ENCODE peak calls at places on chromosome 15, in nine cellular contexts. E, C, Y, F, R, T, K, V and L are unnamed samples.

GRCh38 chr15:89808160-89808870 is 6.3 kb downstream of the ANPEP start:
- DNase-seq in E (no peak), C (peak; percentile 30), Y (no peak), F (no peak), R (no peak), T (peak; percentile 77), K (no peak), V (no peak), L (no peak)

GRCh38 chr15:88630141-88630721 is 8.6 kb upstream of the ISG20 start:
- DNase-seq in E (no peak), C (no peak), Y (no peak), F (no peak), R (peak; percentile 53), T (peak; percentile 87), K (no peak), V (no peak), L (no peak)

GRCh38 chr15:51386486-51386885 is 45.0 kb downstream of the GLDN start:
- DNase-seq in E (no peak), C (no peak), Y (no peak), F (no peak), R (no peak), T (no peak), K (no peak), V (no peak), L (no peak)

GRCh38 chr15:96792216-96792615 is 461.7 kb downstream of the NR2F2 start:
- DNase-seq in E (no peak), C (no peak), Y (no peak), F (no peak), R (no peak), T (no peak), K (no peak), V (no peak), L (no peak)

GRCh38 chr15:62392411-62392810 is 227.3 kb upstream of the C2CD4B start:
- DNase-seq in E (no peak), C (peak; percentile 68), Y (no peak), F (no peak), R (peak; percentile 5), T (peak; percentile 85), K (no peak), V (no peak), L (no peak)

GRCh38 chr15:41647269-41647668 is 12.9 kb upstream of the MGA start:
- DNase-seq in E (no peak), C (no peak), Y (no peak), F (no peak), R (no peak), T (no peak), K (no peak), V (no peak), L (no peak)

GRCh38 chr15:57827021-57827420 is 120.5 kb downstream of the POLR2M start:
- DNase-seq in E (no peak), C (no peak), Y (no peak), F (no peak), R (no peak), T (no peak), K (no peak), V (no peak), L (no peak)

GRCh38 chr15:42152196-42152920 is 4.1 kb downstream of the PLA2G4F start:
- DNase-seq in E (no peak), C (peak; percentile 89), Y (no peak), F (no peak), R (no peak), T (peak; percentile 78), K (no peak), V (no peak), L (no peak)

GRCh38 chr15:87033056-87033455 is 953.4 kb downstream of the AGBL1 start:
- DNase-seq in E (no peak), C (no peak), Y (no peak), F (no peak), R (peak; percentile 13), T (no peak), K (no peak), V (no peak), L (no peak)

GRCh38 chr15:85831415-85832113 is 36.8 kb upstream of the KLHL25 start:
- DNase-seq in E (peak; percentile 75), C (peak; percentile 78), Y (peak; percentile 52), F (peak; percentile 12), R (peak; percentile 50), T (peak; percentile 83), K (peak; percentile 37), V (no peak), L (no peak)

GRCh38 chr15:96336045-96336642 is 5.6 kb downstream of the NR2F2 start:
- DNase-seq in E (no peak), C (no peak), Y (no peak), F (no peak), R (no peak), T (peak; percentile 72), K (no peak), V (no peak), L (no peak)

GRCh38 chr15:29822685-29823459 is 604 bp upstream of the TJP1 start:
- DNase-seq in E (peak; percentile 79), C (peak; percentile 88), Y (peak; percentile 35), F (peak; percentile 8), R (peak; percentile 87), T (peak; percentile 77), K (peak; percentile 52), V (no peak), L (no peak)

GRCh38 chr15:29348308-29348914 is 78.8 kb upstream of the NSMCE3 start:
- DNase-seq in E (no peak), C (no peak), Y (no peak), F (no peak), R (no peak), T (peak; percentile 64), K (no peak), V (no peak), L (no peak)

GRCh38 chr15:79432345-79433311 is 492 bp downstream of the MINAR1 start:
- DNase-seq in E (no peak), C (no peak), Y (no peak), F (no peak), R (peak; percentile 17), T (no peak), K (no peak), V (no peak), L (no peak)

GRCh38 chr15:56832125-56832524 is 86.3 kb upstream of the TCF12 start:
- DNase-seq in E (peak; percentile 86), C (peak; percentile 86), Y (no peak), F (no peak), R (peak; percentile 41), T (no peak), K (no peak), V (no peak), L (no peak)

GRCh38 chr15:92801412-92801773 is 98.7 kb upstream of the CHD2 start:
- DNase-seq in E (no peak), C (no peak), Y (no peak), F (no peak), R (peak; percentile 87), T (peak; percentile 85), K (peak; percentile 89), V (no peak), L (no peak)

GRCh38 chr15:29089731-29090616 is 179.6 kb downstream of the NSMCE3 start:
- DNase-seq in E (no peak), C (no peak), Y (no peak), F (peak; percentile 18), R (no peak), T (no peak), K (no peak), V (no peak), L (no peak)

GRCh38 chr15:48581221-48581620 is 64.3 kb downstream of the FBN1 start:
- DNase-seq in E (no peak), C (no peak), Y (no peak), F (no peak), R (no peak), T (no peak), K (no peak), V (no peak), L (no peak)
- H3K4me1 ChIP-seq in E (no peaks in the 10 kb centered on the region), C (no peaks in the 10 kb centered on the region), Y (peaks cover 24% of the 10 kb centered on the region), F (no peaks in the 10 kb centered on the region), R (no peaks in the 10 kb centered on the region), T (peaks cover 63% of the 10 kb centered on the region), K (no peaks in the 10 kb centered on the region), V (no peaks in the 10 kb centered on the region), L (peaks cover 39% of the 10 kb centered on the region)

GRCh38 chr15:70491641-70492040 is 271.7 kb downstream of the UACA start:
- DNase-seq in E (no peak), C (no peak), Y (no peak), F (no peak), R (no peak), T (no peak), K (no peak), V (no peak), L (no peak)

GRCh38 chr15:70490838-70491155 is 272.6 kb downstream of the UACA start:
- DNase-seq in E (no peak), C (no peak), Y (no peak), F (no peak), R (no peak), T (no peak), K (no peak), V (no peak), L (no peak)

GRCh38 chr15:70491183-70491621 is 272.2 kb downstream of the UACA start:
- DNase-seq in E (no peak), C (no peak), Y (no peak), F (peak; percentile 13), R (no peak), T (no peak), K (no peak), V (no peak), L (no peak)

GRCh38 chr15:70488941-70489848 is 274.2 kb downstream of the UACA start:
- DNase-seq in E (no peak), C (no peak), Y (no peak), F (no peak), R (no peak), T (no peak), K (no peak), V (no peak), L (no peak)

GRCh38 chr15:70490148-70490837 is 273.1 kb downstream of the UACA start:
- DNase-seq in E (no peak), C (no peak), Y (no peak), F (no peak), R (no peak), T (no peak), K (no peak), V (no peak), L (no peak)
- H3K27ac ChIP-seq in E (no peak overlapping the region), C (no peak overlapping the region), Y (no peak overlapping the region), F (no peak overlapping the region), R (no peak overlapping the region), T (no peak overlapping the region), K (no peak overlapping the region), V (no peak overlapping the region), L (no peak overlapping the region)

GRCh38 chr15:75704618-75705017 is 8.0 kb downstream of the CSPG4 start:
- DNase-seq in E (no peak), C (no peak), Y (no peak), F (no peak), R (no peak), T (peak; percentile 37), K (no peak), V (no peak), L (no peak)
- H3K4me1 ChIP-seq in E (no peaks in the 10 kb centered on the region), C (peaks cover 31% of the 10 kb centered on the region), Y (peaks cover 64% of the 10 kb centered on the region), F (no peaks in the 10 kb centered on the region), R (peaks cover 9% of the 10 kb centered on the region), T (peaks cover 19% of the 10 kb centered on the region), K (peaks cover 3% of the 10 kb centered on the region), V (no peaks in the 10 kb centered on the region), L (peaks cover 23% of the 10 kb centered on the region)

DNA sequence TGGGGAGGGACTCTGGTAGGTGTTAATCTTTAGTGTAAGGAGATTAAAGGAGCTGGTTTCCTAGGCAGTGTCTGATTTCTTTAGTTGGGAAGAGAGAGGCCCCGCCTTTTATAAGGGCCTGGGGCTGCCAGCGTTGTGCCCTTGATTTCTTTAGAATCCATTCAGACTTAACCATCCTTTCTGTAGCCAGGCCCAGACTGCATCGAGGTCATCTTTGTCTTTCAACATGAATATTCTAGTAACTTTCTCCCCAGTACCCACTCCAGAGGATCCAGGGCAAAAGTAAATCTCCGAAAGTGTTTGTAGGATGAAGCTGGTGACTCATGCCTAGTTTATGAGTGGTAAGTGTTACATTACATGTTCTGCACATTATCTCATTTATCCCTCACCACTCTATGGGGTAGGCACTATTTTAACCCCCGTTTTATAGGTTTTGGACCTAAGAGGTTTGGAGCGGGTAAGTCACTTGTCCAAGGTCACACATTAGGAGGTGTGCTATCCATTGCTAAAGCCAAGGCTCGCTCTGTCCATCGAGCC is 11.8 kb upstream of the USP3 start:
- DNase-seq in E (no peak), C (no peak), Y (no peak), F (no peak), R (no peak), T (no peak), K (no peak), V (no peak), L (no peak)
- H3K27ac ChIP-seq in E (no peak overlapping the region), C (no peak overlapping the region), Y (no peak overlapping the region), F (no peak overlapping the region), R (peak overlapping the region; percentile 52), T (no peak overlapping the region), K (no peak overlapping the region), V (no peak overlapping the region), L (no peak overlapping the region)